ENCODE peak calls at places on chromosomes 11 and 22, in eight cellular contexts. M, G, R, U, O, I, Q and K are unnamed samples.
A peak's percentile ranks its signal among the peaks of the same experiment; 100 is the strongest.

GRCh38 chr11:70603756-70604211 is 205.5 kb downstream of the CTTN start:
- DNase-seq in M (no peak), G (no peak), R (no peak), U (no peak), O (no peak), I (no peak), Q (peak; percentile 44), K (peak; percentile 99)

GRCh38 chr11:888290-889212 is 22.1 kb downstream of the CHID1 start:
- DNase-seq in M (no peak), G (no peak), R (no peak), U (no peak), O (no peak), I (no peak), Q (no peak), K (no peak)

GRCh38 chr22:16563555-16564520 is 28.8 kb downstream of the CCT8L2 start:
- DNase-seq in M (no peak), G (no peak), R (no peak), U (no peak), O (no peak), I (no peak), Q (no peak), K (no peak)

GRCh38 chr11:121246021-121246768 is 46.4 kb upstream of the SC5D start:
- DNase-seq in M (no peak), G (no peak), R (no peak), U (no peak), O (no peak), I (no peak), Q (no peak), K (no peak)

GRCh38 chr11:70297341-70297740 is 26.9 kb downstream of the PPFIA1 start:
- DNase-seq in M (no peak), G (peak; percentile 31), R (no peak), U (no peak), O (no peak), I (peak; percentile 36), Q (no peak), K (no peak)

GRCh38 chr11:64331569-64332371 is 8.2 kb upstream of the CCDC88B start:
- DNase-seq in M (no peak), G (peak; percentile 79), R (peak; percentile 53), U (peak; percentile 95), O (peak; percentile 80), I (peak; percentile 89), Q (no peak), K (peak; percentile 46)

GRCh38 chr11:17382046-17382728 is 6.3 kb downstream of the KCNJ11 start:
- DNase-seq in M (no peak), G (no peak), R (no peak), U (peak; percentile 69), O (no peak), I (peak; percentile 31), Q (no peak), K (no peak)

GRCh38 chr11:76185931-76186401 is 20.3 kb downstream of the WNT11 start:
- DNase-seq in M (no peak), G (no peak), R (no peak), U (peak; percentile 14), O (no peak), I (no peak), Q (no peak), K (no peak)

GRCh38 chr22:17974087-17974486 is 50.3 kb downstream of the MICAL3 start:
- DNase-seq in M (no peak), G (no peak), R (no peak), U (no peak), O (no peak), I (no peak), Q (no peak), K (no peak)

GRCh38 chr11:70717961-70718595 is 319.7 kb downstream of the CTTN start:
- DNase-seq in M (no peak), G (no peak), R (no peak), U (no peak), O (no peak), I (no peak), Q (no peak), K (no peak)

GRCh38 chr22:20646906-20647305 is 127.0 kb upstream of the SERPIND1 start:
- DNase-seq in M (no peak), G (no peak), R (no peak), U (no peak), O (no peak), I (no peak), Q (no peak), K (no peak)

GRCh38 chr11:123587044-123587443 is 67.4 kb downstream of the SCN3B start:
- DNase-seq in M (no peak), G (peak; percentile 70), R (no peak), U (peak; percentile 7), O (no peak), I (no peak), Q (no peak), K (no peak)

GRCh38 chr11:2296913-2297622 is 4.7 kb downstream of the C11orf21 start:
- DNase-seq in M (no peak), G (no peak), R (peak; percentile 2), U (no peak), O (no peak), I (no peak), Q (no peak), K (no peak)

GRCh38 chr11:498297-499181 is 8.5 kb downstream of the RNH1 start:
- DNase-seq in M (no peak), G (no peak), R (no peak), U (no peak), O (no peak), I (no peak), Q (no peak), K (no peak)

GRCh38 chr11:123188508-123189165 is 6.4 kb downstream of the CLMP start:
- DNase-seq in M (no peak), G (peak; percentile 20), R (no peak), U (peak; percentile 100), O (no peak), I (peak; percentile 98), Q (no peak), K (peak; percentile 25)

GRCh38 chr11:25816411-25816810 is 515.5 kb upstream of the ANO3 start:
- DNase-seq in M (no peak), G (no peak), R (no peak), U (no peak), O (no peak), I (no peak), Q (no peak), K (no peak)

GRCh38 chr11:77039491-77040400 is 5.5 kb downstream of the B3GNT6 start:
- DNase-seq in M (no peak), G (peak; percentile 53), R (no peak), U (peak; percentile 42), O (no peak), I (no peak), Q (no peak), K (no peak)

GRCh38 chr11:44780940-44781631 is 54.3 kb downstream of the TSPAN18 start:
- DNase-seq in M (no peak), G (no peak), R (no peak), U (no peak), O (no peak), I (no peak), Q (no peak), K (no peak)

GRCh38 chr11:47524200-47524874 is 28.6 kb downstream of the CELF1 start:
- DNase-seq in M (no peak), G (peak; percentile 33), R (peak; percentile 18), U (peak; percentile 34), O (no peak), I (no peak), Q (no peak), K (no peak)

GRCh38 chr22:30332551-30332950 is 5.8 kb upstream of the TBC1D10A start:
- DNase-seq in M (no peak), G (no peak), R (no peak), U (no peak), O (no peak), I (no peak), Q (no peak), K (no peak)

GRCh38 chr22:28582806-28583205 is 96.8 kb downstream of the TTC28 start:
- DNase-seq in M (no peak), G (no peak), R (no peak), U (peak; percentile 93), O (no peak), I (peak; percentile 69), Q (no peak), K (no peak)

GRCh38 chr11:46659908-46660307 is 40.5 kb downstream of the ARHGAP1 start:
- DNase-seq in M (no peak), G (no peak), R (no peak), U (peak; percentile 81), O (no peak), I (peak; percentile 37), Q (no peak), K (no peak)